ENCODE peak calls at places on chromosomes 7 and 10, in seven cellular contexts. One of them, this sample, is unnamed.

GRCh38 chr10:114758331-114758730 is 63.2 kb upstream of the FHIP2A start:
- DNase-seq in fibroblast of the aortic adventitia: peak
- DNase-seq in upper lobe of right lung: no peak
- DNase-seq in neural crest cell: no peak
- DNase-seq in progenitor cell of endocrine pancreas: no peak
- DNase-seq in left ventricle myocardium inferior: no peak
- DNase-seq in hepatocyte: no peak
- DNase-seq in this sample: no peak

GRCh38 chr10:124671486-124672075 is 72.6 kb downstream of the FAM53B start:
- DNase-seq in progenitor cell of endocrine pancreas: no peak
- DNase-seq in neural crest cell: no peak
- DNase-seq in hepatocyte: peak
- DNase-seq in fibroblast of the aortic adventitia: peak
- DNase-seq in upper lobe of right lung: no peak
- DNase-seq in left ventricle myocardium inferior: peak
- DNase-seq in this sample: peak

GRCh38 chr7:98284335-98285036 is 3.0 kb downstream of the BRI3 start:
- DNase-seq in fibroblast of the aortic adventitia: peak
- DNase-seq in neural crest cell: no peak
- DNase-seq in left ventricle myocardium inferior: peak
- DNase-seq in progenitor cell of endocrine pancreas: no peak
- DNase-seq in upper lobe of right lung: peak
- DNase-seq in hepatocyte: peak
- DNase-seq in this sample: no peak

GRCh38 chr10:37379991-37380390 is 254.6 kb downstream of the ANKRD30A start:
- DNase-seq in fibroblast of the aortic adventitia: no peak
- DNase-seq in left ventricle myocardium inferior: no peak
- DNase-seq in neural crest cell: no peak
- DNase-seq in hepatocyte: no peak
- DNase-seq in upper lobe of right lung: no peak
- DNase-seq in progenitor cell of endocrine pancreas: no peak
- DNase-seq in this sample: no peak

GRCh38 chr7:137978464-137979237 is 23.2 kb downstream of the CREB3L2 start:
- DNase-seq in hepatocyte: no peak
- DNase-seq in progenitor cell of endocrine pancreas: no peak
- DNase-seq in upper lobe of right lung: no peak
- DNase-seq in fibroblast of the aortic adventitia: peak
- DNase-seq in left ventricle myocardium inferior: peak
- DNase-seq in neural crest cell: peak
- DNase-seq in this sample: no peak

GRCh38 chr7:112025556-112025955 is 180.6 kb downstream of the DOCK4 start:
- DNase-seq in left ventricle myocardium inferior: no peak
- DNase-seq in neural crest cell: no peak
- DNase-seq in hepatocyte: no peak
- DNase-seq in progenitor cell of endocrine pancreas: no peak
- DNase-seq in upper lobe of right lung: no peak
- DNase-seq in fibroblast of the aortic adventitia: no peak
- DNase-seq in this sample: no peak

GRCh38 chr7:63092951-63093350 is 905.7 kb upstream of the ZNF722 start:
- DNase-seq in progenitor cell of endocrine pancreas: no peak
- DNase-seq in hepatocyte: no peak
- DNase-seq in upper lobe of right lung: no peak
- DNase-seq in left ventricle myocardium inferior: no peak
- DNase-seq in fibroblast of the aortic adventitia: no peak
- DNase-seq in neural crest cell: no peak
- DNase-seq in this sample: no peak

GRCh38 chr7:44769381-44770209 is 20.9 kb downstream of the ZMIZ2 start:
- DNase-seq in hepatocyte: no peak
- DNase-seq in progenitor cell of endocrine pancreas: no peak
- DNase-seq in left ventricle myocardium inferior: no peak
- DNase-seq in upper lobe of right lung: no peak
- DNase-seq in neural crest cell: no peak
- DNase-seq in fibroblast of the aortic adventitia: peak
- DNase-seq in this sample: no peak

GRCh38 chr10:109996225-109996624 is 11.6 kb upstream of the ADD3 start:
- DNase-seq in neural crest cell: no peak
- DNase-seq in upper lobe of right lung: no peak
- DNase-seq in left ventricle myocardium inferior: no peak
- DNase-seq in progenitor cell of endocrine pancreas: no peak
- DNase-seq in fibroblast of the aortic adventitia: peak
- DNase-seq in hepatocyte: peak
- DNase-seq in this sample: no peak

GRCh38 chr7:144827581-144828139 is 8.2 kb downstream of the TPK1 start:
- DNase-seq in neural crest cell: no peak
- DNase-seq in left ventricle myocardium inferior: no peak
- DNase-seq in fibroblast of the aortic adventitia: peak
- DNase-seq in progenitor cell of endocrine pancreas: no peak
- DNase-seq in upper lobe of right lung: no peak
- DNase-seq in hepatocyte: peak
- DNase-seq in this sample: peak

GRCh38 chr10:33732176-33733025 is 397.9 kb upstream of the NRP1 start:
- DNase-seq in neural crest cell: no peak
- DNase-seq in progenitor cell of endocrine pancreas: no peak
- DNase-seq in hepatocyte: peak
- DNase-seq in left ventricle myocardium inferior: no peak
- DNase-seq in upper lobe of right lung: no peak
- DNase-seq in fibroblast of the aortic adventitia: peak
- DNase-seq in this sample: no peak

GRCh38 chr7:38424750-38425463 is 151.5 kb upstream of the TARP start:
- DNase-seq in fibroblast of the aortic adventitia: peak
- DNase-seq in progenitor cell of endocrine pancreas: no peak
- DNase-seq in hepatocyte: no peak
- DNase-seq in neural crest cell: no peak
- DNase-seq in upper lobe of right lung: no peak
- DNase-seq in left ventricle myocardium inferior: no peak
- DNase-seq in this sample: no peak

GRCh38 chr10:9211228-9211627 is 1156.7 kb downstream of the GATA3 start:
- DNase-seq in left ventricle myocardium inferior: no peak
- DNase-seq in progenitor cell of endocrine pancreas: no peak
- DNase-seq in neural crest cell: no peak
- DNase-seq in upper lobe of right lung: no peak
- DNase-seq in hepatocyte: no peak
- DNase-seq in fibroblast of the aortic adventitia: peak
- DNase-seq in this sample: no peak

GRCh38 chr10:12418000-12418399 is 68.7 kb downstream of the CAMK1D start:
- DNase-seq in progenitor cell of endocrine pancreas: no peak
- DNase-seq in hepatocyte: no peak
- DNase-seq in fibroblast of the aortic adventitia: peak
- DNase-seq in upper lobe of right lung: peak
- DNase-seq in left ventricle myocardium inferior: peak
- DNase-seq in neural crest cell: no peak
- DNase-seq in this sample: no peak

GRCh38 chr7:104482362-104483042 is 154.1 kb downstream of the LHFPL3 start:
- DNase-seq in progenitor cell of endocrine pancreas: no peak
- DNase-seq in hepatocyte: no peak
- DNase-seq in neural crest cell: no peak
- DNase-seq in left ventricle myocardium inferior: no peak
- DNase-seq in upper lobe of right lung: no peak
- DNase-seq in fibroblast of the aortic adventitia: no peak
- DNase-seq in this sample: no peak

GRCh38 chr10:44780461-44780860 is 130.7 kb upstream of the TMEM72 start:
- DNase-seq in left ventricle myocardium inferior: no peak
- DNase-seq in upper lobe of right lung: no peak
- DNase-seq in fibroblast of the aortic adventitia: peak
- DNase-seq in hepatocyte: no peak
- DNase-seq in neural crest cell: no peak
- DNase-seq in progenitor cell of endocrine pancreas: no peak
- DNase-seq in this sample: no peak

GRCh38 chr10:48465860-48466521 is 138.9 kb downstream of the ARHGAP22 start:
- DNase-seq in hepatocyte: no peak
- DNase-seq in left ventricle myocardium inferior: no peak
- DNase-seq in fibroblast of the aortic adventitia: no peak
- DNase-seq in upper lobe of right lung: peak
- DNase-seq in neural crest cell: no peak
- DNase-seq in progenitor cell of endocrine pancreas: peak
- DNase-seq in this sample: no peak

GRCh38 chr10:31318854-31319601 is at the start of gene ZEB1:
- DNase-seq in progenitor cell of endocrine pancreas: peak
- DNase-seq in upper lobe of right lung: peak
- DNase-seq in hepatocyte: peak
- DNase-seq in left ventricle myocardium inferior: peak
- DNase-seq in fibroblast of the aortic adventitia: peak
- DNase-seq in neural crest cell: peak
- DNase-seq in this sample: peak

GRCh38 chr10:86652361-86653202 is 1.8 kb upstream of the OPN4 start:
- DNase-seq in progenitor cell of endocrine pancreas: no peak
- DNase-seq in hepatocyte: no peak
- DNase-seq in upper lobe of right lung: peak
- DNase-seq in fibroblast of the aortic adventitia: peak
- DNase-seq in neural crest cell: no peak
- DNase-seq in left ventricle myocardium inferior: no peak
- DNase-seq in this sample: no peak

GRCh38 chr10:101291254-101292193 is 62.3 kb upstream of the LBX1 start:
- DNase-seq in upper lobe of right lung: no peak
- DNase-seq in left ventricle myocardium inferior: peak
- DNase-seq in neural crest cell: peak
- DNase-seq in hepatocyte: peak
- DNase-seq in fibroblast of the aortic adventitia: no peak
- DNase-seq in progenitor cell of endocrine pancreas: peak
- DNase-seq in this sample: peak

GRCh38 chr10:123149568-123150228 is 1.8 kb downstream of the HMX2 start:
- DNase-seq in fibroblast of the aortic adventitia: no peak
- DNase-seq in progenitor cell of endocrine pancreas: peak
- DNase-seq in left ventricle myocardium inferior: no peak
- DNase-seq in upper lobe of right lung: peak
- DNase-seq in neural crest cell: no peak
- DNase-seq in hepatocyte: peak
- DNase-seq in this sample: peak

GRCh38 chr10:76337641-76338040 is 906.2 kb downstream of the LRMDA start:
- DNase-seq in hepatocyte: no peak
- DNase-seq in fibroblast of the aortic adventitia: peak
- DNase-seq in upper lobe of right lung: no peak
- DNase-seq in neural crest cell: no peak
- DNase-seq in progenitor cell of endocrine pancreas: no peak
- DNase-seq in left ventricle myocardium inferior: no peak
- DNase-seq in this sample: no peak

GRCh38 chr10:49094707-49095106 is 20.6 kb downstream of the VSTM4 start:
- DNase-seq in progenitor cell of endocrine pancreas: no peak
- DNase-seq in hepatocyte: no peak
- DNase-seq in left ventricle myocardium inferior: no peak
- DNase-seq in neural crest cell: no peak
- DNase-seq in upper lobe of right lung: no peak
- DNase-seq in fibroblast of the aortic adventitia: no peak
- DNase-seq in this sample: no peak

GRCh38 chr10:62250594-62251198 is 17.9 kb downstream of the RTKN2 start:
- DNase-seq in hepatocyte: peak
- DNase-seq in progenitor cell of endocrine pancreas: no peak
- DNase-seq in upper lobe of right lung: no peak
- DNase-seq in neural crest cell: no peak
- DNase-seq in fibroblast of the aortic adventitia: peak
- DNase-seq in left ventricle myocardium inferior: no peak
- DNase-seq in this sample: no peak

GRCh38 chr10:62252051-62252450 is 16.6 kb downstream of the RTKN2 start:
- DNase-seq in upper lobe of right lung: no peak
- DNase-seq in fibroblast of the aortic adventitia: peak
- DNase-seq in left ventricle myocardium inferior: no peak
- DNase-seq in progenitor cell of endocrine pancreas: no peak
- DNase-seq in hepatocyte: no peak
- DNase-seq in neural crest cell: no peak
- DNase-seq in this sample: no peak

GRCh38 chr10:62244785-62245595 is 23.7 kb downstream of the RTKN2 start:
- DNase-seq in hepatocyte: peak
- DNase-seq in progenitor cell of endocrine pancreas: no peak
- DNase-seq in neural crest cell: no peak
- DNase-seq in left ventricle myocardium inferior: no peak
- DNase-seq in upper lobe of right lung: no peak
- DNase-seq in fibroblast of the aortic adventitia: peak
- DNase-seq in this sample: peak

GRCh38 chr10:62249974-62250373 is 18.7 kb downstream of the RTKN2 start:
- DNase-seq in hepatocyte: no peak
- DNase-seq in progenitor cell of endocrine pancreas: no peak
- DNase-seq in neural crest cell: no peak
- DNase-seq in upper lobe of right lung: no peak
- DNase-seq in fibroblast of the aortic adventitia: no peak
- DNase-seq in left ventricle myocardium inferior: no peak
- DNase-seq in this sample: no peak

DNA sequence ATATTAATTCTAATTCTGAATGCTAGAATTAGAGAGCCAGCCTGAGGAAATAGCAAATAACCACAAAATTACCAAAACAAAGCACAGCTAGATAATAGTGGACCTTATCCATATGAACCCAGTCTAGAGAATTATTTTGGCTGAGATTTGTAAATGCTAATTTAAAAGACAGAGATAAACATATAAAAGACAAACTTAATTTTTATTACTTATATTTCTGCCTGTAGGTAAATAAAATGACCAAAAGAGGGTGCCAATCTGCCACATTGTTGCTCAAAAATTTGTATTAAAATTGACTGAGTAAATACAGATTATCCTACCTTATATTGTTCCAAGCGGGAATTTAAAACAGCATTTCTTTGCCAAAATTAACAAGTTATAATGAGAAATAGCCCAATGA is 20.2 kb downstream of the RTKN2 start:
- DNase-seq in upper lobe of right lung: no peak
- DNase-seq in hepatocyte: no peak
- DNase-seq in fibroblast of the aortic adventitia: peak
- DNase-seq in neural crest cell: no peak
- DNase-seq in left ventricle myocardium inferior: no peak
- DNase-seq in progenitor cell of endocrine pancreas: no peak
- DNase-seq in this sample: no peak
- TF ChIP-seq CTCF in upper lobe of right lung: peak
- TF ChIP-seq CTCF in hepatocyte: peak
- TF ChIP-seq CTCF in fibroblast of the aortic adventitia: peak
- TF ChIP-seq CTCF in neural crest cell: peak
- TF ChIP-seq CTCF in left ventricle myocardium inferior: no peak
- TF ChIP-seq CTCF in progenitor cell of endocrine pancreas: no peak
- TF ChIP-seq CTCF in this sample: no peak

GRCh38 chr7:158973440-158973839 is 117.1 kb downstream of the DYNC2I1 start:
- DNase-seq in neural crest cell: peak
- DNase-seq in fibroblast of the aortic adventitia: no peak
- DNase-seq in left ventricle myocardium inferior: peak
- DNase-seq in upper lobe of right lung: no peak
- DNase-seq in progenitor cell of endocrine pancreas: no peak
- DNase-seq in hepatocyte: peak
- DNase-seq in this sample: peak
- TF ChIP-seq CTCF in neural crest cell: peak
- TF ChIP-seq CTCF in fibroblast of the aortic adventitia: peak
- TF ChIP-seq CTCF in left ventricle myocardium inferior: peak
- TF ChIP-seq CTCF in upper lobe of right lung: peak
- TF ChIP-seq CTCF in progenitor cell of endocrine pancreas: peak
- TF ChIP-seq CTCF in hepatocyte: peak
- TF ChIP-seq CTCF in this sample: peak

GRCh38 chr7:100545636-100546128 is 6.7 kb downstream of the AGFG2 start:
- DNase-seq in left ventricle myocardium inferior: no peak
- DNase-seq in neural crest cell: no peak
- DNase-seq in hepatocyte: peak
- DNase-seq in upper lobe of right lung: no peak
- DNase-seq in fibroblast of the aortic adventitia: peak
- DNase-seq in progenitor cell of endocrine pancreas: no peak
- DNase-seq in this sample: no peak
- TF ChIP-seq CTCF in left ventricle myocardium inferior: no peak
- TF ChIP-seq CTCF in neural crest cell: peak
- TF ChIP-seq CTCF in hepatocyte: no peak
- TF ChIP-seq CTCF in upper lobe of right lung: no peak
- TF ChIP-seq CTCF in fibroblast of the aortic adventitia: peak
- TF ChIP-seq CTCF in progenitor cell of endocrine pancreas: no peak
- TF ChIP-seq CTCF in this sample: no peak

DNA sequence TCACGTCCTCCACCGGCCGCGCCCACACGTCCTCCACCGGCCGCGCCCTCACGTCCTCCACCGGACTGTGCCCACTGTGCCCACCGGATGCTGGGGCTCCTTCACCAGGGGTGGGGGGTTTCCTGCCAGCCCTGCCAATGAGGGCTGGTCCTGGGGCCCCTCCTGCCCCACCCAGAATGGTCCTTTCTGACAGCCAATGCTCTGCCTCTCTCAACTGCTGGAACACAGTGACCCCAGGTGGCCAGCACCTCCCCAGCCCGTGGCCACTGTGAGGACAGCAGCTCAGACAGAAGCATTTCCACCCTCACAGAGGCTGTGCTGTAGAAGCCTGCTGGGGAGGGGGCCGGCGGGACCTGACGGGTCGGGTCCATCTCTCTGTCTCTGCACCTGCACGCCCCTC is 90.1 kb upstream of the DNAAF5 start:
- DNase-seq in fibroblast of the aortic adventitia: peak
- DNase-seq in hepatocyte: no peak
- DNase-seq in left ventricle myocardium inferior: no peak
- DNase-seq in neural crest cell: no peak
- DNase-seq in progenitor cell of endocrine pancreas: no peak
- DNase-seq in upper lobe of right lung: peak
- DNase-seq in this sample: no peak
- TF ChIP-seq CTCF in fibroblast of the aortic adventitia: peak
- TF ChIP-seq CTCF in hepatocyte: peak
- TF ChIP-seq CTCF in left ventricle myocardium inferior: peak
- TF ChIP-seq CTCF in neural crest cell: peak
- TF ChIP-seq CTCF in progenitor cell of endocrine pancreas: no peak
- TF ChIP-seq CTCF in upper lobe of right lung: peak
- TF ChIP-seq CTCF in this sample: no peak